ENCODE peak calls at places on chromosomes 11 and 22, in six cellular contexts. O is Panc1, T is GM23338, Z is GM12878, F is HepG2, N is HCT116. A is an unnamed sample.

GRCh38 chr11:7019500-7020182 is 505 bp downstream of the ZNF214 start:
- ATAC-seq in O (peak; percentile 52), T (peak; percentile 64), Z (no peak), F (peak; percentile 73), N (peak; percentile 57), A (peak; percentile 21)

GRCh38 chr22:38153821-38154562 is 27.6 kb downstream of the PLA2G6 start:
- ATAC-seq in O (peak; percentile 65), T (peak; percentile 87), Z (no peak), F (peak; percentile 95), N (no peak), A (no peak)

GRCh38 chr11:19677380-19678080 is 35.1 kb upstream of the NAV2 start:
- ATAC-seq in O (no peak), T (no peak), Z (no peak), F (no peak), N (no peak), A (no peak)

GRCh38 chr11:134905966-134906955 is 494.2 kb upstream of the B3GAT1 start:
- ATAC-seq in O (no peak), T (no peak), Z (no peak), F (no peak), N (no peak), A (no peak)

GRCh38 chr22:38986629-38987028 is 4.5 kb downstream of the APOBEC3B start:
- ATAC-seq in O (no peak), T (no peak), Z (no peak), F (no peak), N (no peak), A (no peak)

GRCh38 chr11:34086554-34087278 is 18.7 kb upstream of the NAT10 start:
- ATAC-seq in O (no peak), T (no peak), Z (peak; percentile 44), F (no peak), N (no peak), A (no peak)

GRCh38 chr11:47918370-47918690 is 62.0 kb upstream of the PTPRJ start:
- ATAC-seq in O (no peak), T (no peak), Z (peak; percentile 7), F (no peak), N (no peak), A (no peak)

GRCh38 chr11:20360650-20361049 is 2.9 kb upstream of the HTATIP2 start:
- ATAC-seq in O (peak; percentile 35), T (no peak), Z (peak; percentile 43), F (peak; percentile 49), N (no peak), A (no peak)

GRCh38 chr22:19713228-19713627 is 1.1 kb upstream of the SEPTIN5 start:
- ATAC-seq in O (no peak), T (no peak), Z (no peak), F (no peak), N (no peak), A (no peak)

GRCh38 chr22:28027453-28028448 is 108.7 kb upstream of the PITPNB start:
- ATAC-seq in O (no peak), T (no peak), Z (no peak), F (no peak), N (no peak), A (peak; percentile 56)

GRCh38 chr11:8332196-8332595 is 68.5 kb upstream of the LMO1 start:
- ATAC-seq in O (no peak), T (no peak), Z (no peak), F (no peak), N (no peak), A (no peak)

GRCh38 chr11:115193931-115194797 is 310.1 kb downstream of the CADM1 start:
- ATAC-seq in O (no peak), T (peak; percentile 32), Z (peak; percentile 90), F (no peak), N (no peak), A (no peak)

GRCh38 chr11:67119577-67120391 is 721 bp downstream of the KDM2A start:
- ATAC-seq in O (peak; percentile 43), T (peak; percentile 2), Z (peak; percentile 10), F (peak; percentile 56), N (peak; percentile 50), A (peak; percentile 16)

GRCh38 chr11:36231300-36231699 is 57.9 kb downstream of the COMMD9 start:
- ATAC-seq in O (no peak), T (no peak), Z (no peak), F (no peak), N (peak; percentile 40), A (no peak)

GRCh38 chr11:8533332-8533731 is 60.7 kb downstream of the STK33 start:
- ATAC-seq in O (no peak), T (no peak), Z (peak; percentile 94), F (no peak), N (no peak), A (no peak)

GRCh38 chr11:15621565-15621964 is 506.8 kb downstream of the INSC start:
- ATAC-seq in O (no peak), T (no peak), Z (no peak), F (no peak), N (no peak), A (no peak)

GRCh38 chr11:75144716-75145014 is 6.2 kb upstream of the SLCO2B1 start:
- ATAC-seq in O (no peak), T (no peak), Z (no peak), F (no peak), N (no peak), A (no peak)

GRCh38 chr11:75141166-75141565 is 9.7 kb upstream of the SLCO2B1 start:
- ATAC-seq in O (no peak), T (no peak), Z (no peak), F (no peak), N (no peak), A (no peak)

GRCh38 chr11:75140269-75141138 is 10.4 kb upstream of the SLCO2B1 start:
- ATAC-seq in O (peak; percentile 85), T (peak; percentile 91), Z (peak; percentile 86), F (peak; percentile 90), N (peak; percentile 79), A (no peak)

GRCh38 chr11:75143420-75143731 is 7.5 kb upstream of the SLCO2B1 start:
- ATAC-seq in O (no peak), T (no peak), Z (no peak), F (no peak), N (no peak), A (no peak)

DNA sequence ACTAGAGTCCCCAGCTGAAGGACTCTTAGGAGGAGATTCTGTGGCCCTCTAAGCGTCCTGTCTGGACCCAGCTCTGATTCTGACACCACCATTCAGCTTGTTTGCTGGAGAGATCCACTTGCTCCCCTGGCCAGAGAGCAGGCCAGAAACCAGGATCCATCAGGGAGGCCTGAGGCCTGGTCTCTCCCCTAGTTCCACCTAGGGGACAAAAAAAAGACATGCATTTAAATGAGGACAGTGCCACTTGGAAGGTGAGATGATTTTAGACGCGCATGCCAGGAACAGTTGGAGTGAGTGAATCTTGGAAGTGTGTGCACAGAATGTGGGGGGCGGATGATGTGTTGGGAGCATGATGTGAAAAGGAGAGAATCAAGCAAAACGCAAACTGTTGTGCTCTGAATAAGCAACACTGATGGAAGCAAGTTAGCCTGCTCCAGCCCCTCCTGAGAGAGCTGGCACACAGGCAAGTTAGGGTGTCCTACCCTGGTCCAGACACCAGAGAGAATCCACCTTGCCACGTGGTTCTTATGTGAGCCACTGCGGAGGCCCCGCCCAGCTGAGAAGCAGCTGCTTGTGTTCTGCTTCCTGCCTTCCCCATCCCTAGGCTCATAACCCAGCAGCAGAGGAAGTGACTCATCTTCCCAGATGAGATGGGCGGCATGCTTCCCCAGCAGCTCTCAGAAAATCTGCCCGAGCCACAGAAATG is 8.0 kb upstream of the SLCO2B1 start:
- ATAC-seq in O (peak; percentile 87), T (peak; percentile 10), Z (peak; percentile 78), F (peak; percentile 52), N (peak; percentile 86), A (peak; percentile 85)
- TF ChIP-seq POLR2AphosphoS5 in O (no peak), T (no peak), Z (no peak), F (no peak), N (peak; percentile 45), A (peak; percentile 33)

GRCh38 chr11:78200553-78200952 is 11.8 kb downstream of the USP35 start:
- ATAC-seq in O (no peak), T (no peak), Z (no peak), F (no peak), N (no peak), A (no peak)

GRCh38 chr11:78203184-78203583 is 14.5 kb downstream of the USP35 start:
- ATAC-seq in O (no peak), T (no peak), Z (no peak), F (no peak), N (no peak), A (no peak)

GRCh38 chr11:78205256-78205655 is 16.5 kb downstream of the USP35 start:
- ATAC-seq in O (no peak), T (no peak), Z (no peak), F (no peak), N (no peak), A (no peak)

GRCh38 chr11:78201096-78201495 is 12.4 kb downstream of the USP35 start:
- ATAC-seq in O (no peak), T (no peak), Z (no peak), F (no peak), N (no peak), A (no peak)

GRCh38 chr11:78202733-78203167 is 14.0 kb downstream of the USP35 start:
- ATAC-seq in O (no peak), T (no peak), Z (peak; percentile 26), F (peak; percentile 97), N (no peak), A (no peak)
- TF ChIP-seq POLR2AphosphoS5 in O (no peak), T (no peak), Z (no peak), F (peak; percentile 36), N (no peak), A (no peak)

GRCh38 chr11:101583180-101584128 is at the start of gene TRPC6:
- ATAC-seq in O (no peak), T (peak; percentile 88), Z (no peak), F (no peak), N (no peak), A (peak; percentile 93)
- TF ChIP-seq POLR2AphosphoS5 in O (no peak), T (no peak), Z (no peak), F (no peak), N (no peak), A (no peak)

GRCh38 chr11:112157274-112157766 is 6.6 kb downstream of the IL18 start:
- ATAC-seq in O (peak; percentile 99), T (no peak), Z (peak; percentile 49), F (peak; percentile 99), N (peak; percentile 93), A (peak; percentile 88)
- TF ChIP-seq POLR2AphosphoS5 in O (peak; percentile 77), T (no peak), Z (no peak), F (no peak), N (peak; percentile 61), A (no peak)

DNA sequence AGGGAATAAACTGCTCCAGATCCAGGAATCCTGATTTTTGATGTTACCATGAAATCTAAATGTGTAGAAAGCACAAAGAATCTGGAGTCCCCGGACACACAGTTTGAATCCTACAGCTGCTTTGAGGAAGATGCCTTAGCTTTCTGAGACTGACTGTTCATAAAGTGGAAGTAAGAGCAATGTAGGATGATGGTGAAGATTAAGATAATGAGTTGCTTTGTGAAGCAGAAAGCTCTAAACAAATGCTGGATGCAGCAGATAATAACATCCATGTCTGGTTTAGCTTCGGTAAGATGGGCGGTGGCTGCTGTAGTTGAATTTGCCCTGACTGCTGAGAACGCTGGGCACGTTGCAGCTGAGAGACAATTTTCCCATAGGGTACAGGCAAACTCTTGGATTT is 20.1 kb downstream of the OVOL1 start:
- ATAC-seq in O (no peak), T (no peak), Z (no peak), F (no peak), N (no peak), A (no peak)
- TF ChIP-seq POLR2AphosphoS5 in O (no peak), T (no peak), Z (no peak), F (no peak), N (no peak), A (no peak)